ENCODE peak calls at places on chromosome 4, in five cellular contexts. W is CD8-positive, alpha-beta T cell; M is Daoy; K is NCI-H460; S is NCI-H2227 treated with DMSO at 0.1 percent for 48 hours. D is an unnamed sample.

GRCh38 chr4:124481123-124481522 is 231.4 kb downstream of the ANKRD50 start:
- DNase-seq in S (no peak), K (no peak), M (no peak), W (no peak), D (no peak)

GRCh38 chr4:76665139-76665538 is 230.1 kb downstream of the SHROOM3 start:
- DNase-seq in K (no peak), W (no peak), S (no peak), M (peak), D (no peak)

GRCh38 chr4:138097912-138098600 is 144.1 kb downstream of the SLC7A11 start:
- DNase-seq in S (no peak), K (no peak), W (no peak), M (no peak), D (no peak)

GRCh38 chr4:175946472-175947116 is 119.0 kb upstream of the WDR17 start:
- DNase-seq in W (no peak), K (no peak), M (no peak), S (no peak), D (no peak)

GRCh38 chr4:93764647-93765246 is 63.8 kb upstream of the ATOH1 start:
- DNase-seq in M (no peak), K (peak), W (no peak), S (peak), D (no peak)

GRCh38 chr4:99861120-99861905 is 32.9 kb downstream of the LAMTOR3 start:
- DNase-seq in K (no peak), W (no peak), M (no peak), S (no peak), D (no peak)

GRCh38 chr4:187908079-187908501 is 87.5 kb upstream of the ZFP42 start:
- DNase-seq in S (no peak), K (no peak), M (peak), W (no peak), D (no peak)

GRCh38 chr4:163988921-163989320 is 494.4 kb downstream of the TMA16 start:
- DNase-seq in M (no peak), K (no peak), W (no peak), S (no peak), D (no peak)

GRCh38 chr4:139461022-139461421 is 7.1 kb downstream of the RAB33B start:
- DNase-seq in W (no peak), S (no peak), K (no peak), M (no peak), D (no peak)

GRCh38 chr4:74544655-74545361 is 99.9 kb downstream of the AREG start:
- DNase-seq in M (no peak), S (no peak), K (no peak), W (no peak), D (no peak)

GRCh38 chr4:139523076-139523475 is 32.9 kb downstream of the SETD7 start:
- DNase-seq in S (no peak), M (peak), W (no peak), K (no peak), D (no peak)

GRCh38 chr4:6393544-6394475 is 78.6 kb downstream of the PPP2R2C start:
- DNase-seq in W (no peak), M (no peak), S (no peak), K (no peak), D (no peak)

GRCh38 chr4:61522312-61522711 is 322.2 kb downstream of the ADGRL3 start:
- DNase-seq in S (no peak), M (no peak), W (no peak), K (no peak), D (no peak)

GRCh38 chr4:129095811-129096454 is at the start of gene C4orf33:
- DNase-seq in S (peak), W (peak), K (peak), M (peak), D (no peak)

GRCh38 chr4:153296424-153296823 is 48.1 kb upstream of the MND1 start:
- DNase-seq in S (no peak), W (no peak), M (no peak), K (no peak), D (no peak)

GRCh38 chr4:143773998-143774898 is 73.8 kb upstream of the FREM3 start:
- DNase-seq in K (peak), W (no peak), M (no peak), S (no peak), D (no peak)

GRCh38 chr4:68465058-68465457 is 17.8 kb downstream of the TMPRSS11E start:
- DNase-seq in K (no peak), S (no peak), W (no peak), M (peak), D (no peak)

GRCh38 chr4:55444822-55445221 is 49.1 kb downstream of the TMEM165 start:
- DNase-seq in W (no peak), S (no peak), M (no peak), K (peak), D (no peak)

GRCh38 chr4:165879581-165879980 is 6.5 kb downstream of the TLL1 start:
- DNase-seq in W (no peak), M (no peak), S (no peak), K (no peak), D (no peak)